ENCODE peak calls at places on chromosomes 12 and 14, in four cellular contexts. R, K, S and M are unnamed samples.

GRCh38 chr12:6187948-6188793 is 12.0 kb upstream of the CD9 start:
- DNase-seq in R (no peak), K (no peak), S (no peak), M (no peak)

GRCh38 chr12:108468149-108468968 is 46.7 kb upstream of the FICD start:
- DNase-seq in R (peak), K (no peak), S (peak), M (peak)

GRCh38 chr12:9256758-9257405 is 48.7 kb upstream of the PZP start:
- DNase-seq in R (no peak), K (no peak), S (no peak), M (no peak)

GRCh38 chr12:65825573-65826512 is 1.6 kb downstream of the HMGA2 start:
- DNase-seq in R (peak), K (no peak), S (peak), M (no peak)

GRCh38 chr12:116299548-116300150 is 22.2 kb upstream of the MED13L start:
- DNase-seq in R (peak), K (no peak), S (no peak), M (no peak)

GRCh38 chr12:10668526-10668925 is 5.3 kb downstream of the STYK1 start:
- DNase-seq in R (no peak), K (no peak), S (no peak), M (no peak)

GRCh38 chr14:28577187-28577586 is 189.4 kb upstream of the FOXG1 start:
- DNase-seq in R (no peak), K (no peak), S (no peak), M (no peak)

GRCh38 chr14:60651936-60652673 is 2.8 kb upstream of the SIX1 start:
- DNase-seq in R (peak), K (no peak), S (no peak), M (no peak)

GRCh38 chr14:22982013-22982476 is 306 bp downstream of the AJUBA start:
- DNase-seq in R (no peak), K (no peak), S (no peak), M (no peak)

GRCh38 chr14:101480747-101481530 is 80.4 kb upstream of the DIO3 start:
- DNase-seq in R (peak), K (no peak), S (peak), M (no peak)